ENCODE peak calls at places on chromosomes 7 and 10, in seven cellular contexts. U is ovary, S is uterus, O is Peyer's patch, H is adrenal gland, V is gastrocnemius medialis, C is transverse colon. M is an unnamed sample.

GRCh38 chr10:110820321-110820814 is 51.4 kb upstream of the PDCD4 start:
- DNase-seq in V (peak; percentile 76), H (peak; percentile 58), U (peak; percentile 70), S (peak; percentile 70), C (no peak), O (no peak), M (peak; percentile 80)

GRCh38 chr7:27808626-27809025 is 68.7 kb downstream of the TAX1BP1 start:
- DNase-seq in V (no peak), U (no peak), H (no peak), S (no peak), O (no peak), C (no peak), M (no peak)

GRCh38 chr7:88205179-88205578 is 14.7 kb downstream of the SRI start:
- DNase-seq in O (no peak), S (no peak), C (no peak), H (no peak), V (no peak), U (no peak), M (no peak)

GRCh38 chr10:62638062-62638477 is 166.4 kb upstream of the ADO start:
- DNase-seq in C (no peak), O (no peak), H (no peak), S (peak; percentile 27), U (no peak), V (no peak), M (peak; percentile 34)

GRCh38 chr7:66140924-66141323 is 26.3 kb downstream of the CRCP start:
- DNase-seq in V (peak; percentile 23), C (peak; percentile 47), U (peak; percentile 74), O (no peak), H (peak; percentile 81), S (peak; percentile 77), M (peak; percentile 68)

GRCh38 chr7:140696679-140697446 is at the start of gene NDUFB2:
- DNase-seq in H (peak; percentile 78), S (no peak), V (peak; percentile 64), C (peak; percentile 81), U (no peak), O (peak; percentile 97), M (peak; percentile 82)

GRCh38 chr10:29807407-29807806 is 172.6 kb upstream of the SVIL start:
- DNase-seq in U (no peak), V (no peak), H (no peak), C (no peak), O (no peak), S (no peak), M (no peak)

GRCh38 chr7:55250313-55250712 is 114.8 kb upstream of the LANCL2 start:
- DNase-seq in U (no peak), H (no peak), C (peak; percentile 36), S (no peak), V (no peak), O (peak; percentile 64), M (no peak)

GRCh38 chr7:8159595-8159994 is 102.4 kb downstream of the ICA1 start:
- DNase-seq in V (no peak), C (no peak), H (no peak), U (no peak), S (no peak), O (no peak), M (no peak)

GRCh38 chr7:12949060-12950045 is 261.9 kb downstream of the ARL4A start:
- DNase-seq in C (no peak), H (no peak), U (no peak), V (no peak), S (no peak), O (no peak), M (no peak)

GRCh38 chr7:54839538-54840213 is 80.7 kb upstream of the SEC61G start:
- DNase-seq in H (peak; percentile 47), V (peak; percentile 53), O (peak; percentile 58), S (peak; percentile 50), U (peak; percentile 33), C (peak; percentile 35), M (peak; percentile 86)

GRCh38 chr10:87761892-87762291 is 56.1 kb downstream of the ATAD1 start:
- DNase-seq in H (no peak), O (no peak), U (no peak), V (no peak), S (no peak), C (no peak), M (no peak)

GRCh38 chr7:42932861-42933591 is 850 bp downstream of the MRPL32 start:
- DNase-seq in C (no peak), V (no peak), O (no peak), H (no peak), S (no peak), U (no peak), M (peak; percentile 42)

GRCh38 chr10:14048930-14049613 is 281.7 kb downstream of the FRMD4A start:
- DNase-seq in U (no peak), H (no peak), S (no peak), C (no peak), V (no peak), O (no peak), M (no peak)

GRCh38 chr10:13631594-13631993 is 44.8 kb downstream of the PRPF18 start:
- DNase-seq in V (no peak), C (no peak), O (no peak), U (no peak), H (no peak), S (no peak), M (no peak)

GRCh38 chr10:3779146-3779707 is 5.8 kb downstream of the KLF6 start:
- DNase-seq in S (no peak), C (peak; percentile 26), H (no peak), U (peak; percentile 4), O (no peak), V (no peak), M (no peak)

GRCh38 chr7:65509368-65510186 is 135.9 kb downstream of the ZNF92 start:
- DNase-seq in O (peak; percentile 48), V (no peak), U (no peak), H (no peak), C (no peak), S (no peak), M (peak; percentile 5)

GRCh38 chr10:102996876-102997275 is 78.8 kb downstream of the CNNM2 start:
- DNase-seq in S (no peak), V (no peak), O (no peak), H (no peak), U (no peak), C (no peak), M (no peak)

GRCh38 chr10:121057291-121057690 is 206.1 kb downstream of the WDR11 start:
- DNase-seq in S (no peak), H (no peak), C (no peak), V (no peak), O (no peak), U (no peak), M (no peak)
- TF ChIP-seq POLR2A in S (no peak), H (no peak), C (no peak), V (no peak), O (no peak), U (no peak), M (no peak)

GRCh38 chr10:79184141-79184625 is 115.4 kb downstream of the ZMIZ1 start:
- DNase-seq in V (no peak), C (no peak), S (no peak), O (peak; percentile 77), U (no peak), H (no peak), M (no peak)
- TF ChIP-seq POLR2A in V (no peak), C (peak; percentile 8), S (no peak), O (no peak), U (no peak), H (no peak), M (no peak)

DNA sequence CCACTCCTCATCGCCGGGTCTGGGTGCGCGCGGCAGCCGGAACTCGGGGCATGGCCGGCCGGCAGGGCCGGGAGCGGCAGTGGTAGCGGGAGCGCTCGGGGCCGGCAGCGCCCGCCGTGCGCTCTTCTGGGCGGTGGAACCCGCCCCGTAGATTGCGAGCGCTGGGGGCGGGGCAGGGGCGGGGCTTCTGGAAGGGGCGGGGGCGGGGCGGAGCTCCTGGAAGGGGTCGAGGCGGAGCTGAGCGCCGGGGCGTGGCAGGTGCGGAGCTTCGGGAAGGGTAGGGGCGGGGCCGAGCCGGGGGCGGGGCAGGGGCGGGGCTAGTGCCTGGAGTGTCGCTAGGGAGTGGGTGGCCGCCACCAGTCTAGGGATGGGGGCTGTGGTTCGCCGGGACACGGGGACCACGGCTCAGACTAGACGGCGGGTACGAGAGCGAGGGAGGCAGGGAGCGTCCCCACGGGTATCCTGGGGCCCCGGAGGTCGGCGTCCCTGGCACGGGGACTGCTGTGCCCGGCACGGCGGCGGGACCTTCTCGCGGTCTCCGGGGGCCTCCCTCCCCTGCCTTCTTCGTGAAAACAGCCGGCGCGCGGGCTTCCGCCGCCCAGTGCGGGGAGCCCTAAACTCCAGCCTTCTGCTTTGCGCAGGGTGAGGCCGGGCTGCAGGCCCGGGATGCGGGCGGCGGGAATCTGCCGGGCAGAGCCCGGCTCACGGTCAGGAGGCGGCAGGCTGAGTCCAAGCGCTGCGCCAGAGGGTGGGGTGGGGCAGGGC is at the start of gene STK32C:
- DNase-seq in V (peak; percentile 87), O (peak; percentile 98), C (peak; percentile 93), H (peak; percentile 92), S (peak; percentile 90), U (peak; percentile 90), M (peak; percentile 95)
- TF ChIP-seq POLR2A in V (peak; percentile 75), O (no peak), C (peak; percentile 43), H (peak; percentile 13), S (peak; percentile 34), U (no peak), M (no peak)

GRCh38 chr10:6144609-6145413 is 56.0 kb downstream of the RBM17 start:
- DNase-seq in H (peak; percentile 90), O (peak; percentile 92), U (peak; percentile 90), C (peak; percentile 93), S (peak; percentile 90), V (peak; percentile 91), M (peak; percentile 92)
- TF ChIP-seq POLR2A in H (peak; percentile 26), O (peak; percentile 69), U (peak; percentile 67), C (peak; percentile 55), S (peak; percentile 60), V (peak; percentile 98), M (peak; percentile 91)

GRCh38 chr10:72274730-72275350 is 1.1 kb downstream of the DDIT4 start:
- DNase-seq in U (peak; percentile 77), O (peak; percentile 88), H (peak; percentile 86), C (peak; percentile 85), S (peak; percentile 70), V (peak; percentile 72), M (peak; percentile 68)
- TF ChIP-seq POLR2A in U (peak; percentile 19), O (peak; percentile 24), H (no peak), C (peak; percentile 34), S (no peak), V (no peak), M (peak; percentile 35)

DNA sequence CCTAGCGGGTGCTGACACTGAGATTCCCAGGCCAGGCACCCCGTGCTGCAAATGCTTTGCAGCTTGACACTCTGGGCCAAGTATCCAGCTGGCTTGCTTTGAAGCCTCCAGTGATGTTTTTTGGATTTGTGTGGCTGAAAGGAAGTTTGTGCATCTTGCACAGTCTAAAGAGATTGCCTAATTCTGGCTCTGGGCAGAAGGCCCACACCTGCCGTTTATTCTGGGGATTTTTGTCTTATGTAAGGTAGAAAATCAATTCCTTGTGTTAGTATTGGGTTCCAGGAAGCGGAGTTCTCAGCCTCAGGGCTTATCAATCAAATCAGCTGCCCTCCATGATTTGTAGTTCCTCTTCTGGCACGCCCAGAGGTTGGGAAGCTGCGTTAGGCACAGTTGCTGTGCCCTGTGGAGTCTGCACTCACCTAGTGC is 8.4 kb upstream of the PURB start:
- DNase-seq in V (no peak), S (no peak), C (no peak), U (no peak), O (no peak), H (no peak), M (no peak)
- TF ChIP-seq POLR2A in V (no peak), S (no peak), C (no peak), U (no peak), O (no peak), H (no peak), M (no peak)